ENCODE peak calls at places on chromosomes 5 and 9, in nine cellular contexts. One of them, this sample, is unnamed.

GRCh38 chr5:149580808-149581191 is 498 bp upstream of the ARHGEF37 start:
- DNase-seq in activated B cell treated with CpG ODN at 0.5 μM for 24 hours: no peak
- DNase-seq in osteocyte: no peak
- DNase-seq in AG04450: no peak
- DNase-seq in left ventricle myocardium inferior: no peak
- DNase-seq in fibroblast of lung: no peak
- DNase-seq in type B pancreatic cell: no peak
- DNase-seq in suprapubic skin: no peak
- DNase-seq in GM10248: no peak
- DNase-seq in this sample: no peak

GRCh38 chr5:122957457-122957856 is 79.1 kb downstream of the PPIC start:
- DNase-seq in activated B cell treated with CpG ODN at 0.5 μM for 24 hours: no peak
- DNase-seq in osteocyte: no peak
- DNase-seq in AG04450: no peak
- DNase-seq in left ventricle myocardium inferior: no peak
- DNase-seq in fibroblast of lung: no peak
- DNase-seq in type B pancreatic cell: no peak
- DNase-seq in suprapubic skin: no peak
- DNase-seq in GM10248: no peak
- DNase-seq in this sample: no peak

GRCh38 chr5:135452366-135453030 is 347 bp upstream of the TIFAB start:
- DNase-seq in activated B cell treated with CpG ODN at 0.5 μM for 24 hours: no peak
- DNase-seq in osteocyte: no peak
- DNase-seq in AG04450: no peak
- DNase-seq in left ventricle myocardium inferior: no peak
- DNase-seq in fibroblast of lung: no peak
- DNase-seq in type B pancreatic cell: no peak
- DNase-seq in suprapubic skin: peak; percentile 60
- DNase-seq in GM10248: no peak
- DNase-seq in this sample: no peak

GRCh38 chr5:173915310-173916005 is 27.3 kb downstream of the CPEB4 start:
- DNase-seq in activated B cell treated with CpG ODN at 0.5 μM for 24 hours: no peak
- DNase-seq in osteocyte: no peak
- DNase-seq in AG04450: no peak
- DNase-seq in left ventricle myocardium inferior: no peak
- DNase-seq in fibroblast of lung: no peak
- DNase-seq in type B pancreatic cell: no peak
- DNase-seq in suprapubic skin: no peak
- DNase-seq in GM10248: no peak
- DNase-seq in this sample: no peak

GRCh38 chr5:132020568-132021339 is 9.3 kb upstream of the ACSL6 start:
- DNase-seq in activated B cell treated with CpG ODN at 0.5 μM for 24 hours: no peak
- DNase-seq in osteocyte: no peak
- DNase-seq in AG04450: no peak
- DNase-seq in left ventricle myocardium inferior: no peak
- DNase-seq in fibroblast of lung: no peak
- DNase-seq in type B pancreatic cell: no peak
- DNase-seq in suprapubic skin: peak; percentile 54
- DNase-seq in GM10248: no peak
- DNase-seq in this sample: no peak

GRCh38 chr5:100877277-100877676 is 25.8 kb downstream of the ST8SIA4 start:
- DNase-seq in activated B cell treated with CpG ODN at 0.5 μM for 24 hours: no peak
- DNase-seq in osteocyte: no peak
- DNase-seq in AG04450: no peak
- DNase-seq in left ventricle myocardium inferior: no peak
- DNase-seq in fibroblast of lung: no peak
- DNase-seq in type B pancreatic cell: no peak
- DNase-seq in suprapubic skin: no peak
- DNase-seq in GM10248: no peak
- DNase-seq in this sample: no peak

GRCh38 chr9:131999692-132000551 is 79.7 kb downstream of the MED27 start:
- DNase-seq in activated B cell treated with CpG ODN at 0.5 μM for 24 hours: no peak
- DNase-seq in osteocyte: no peak
- DNase-seq in AG04450: peak; percentile 45
- DNase-seq in left ventricle myocardium inferior: no peak
- DNase-seq in fibroblast of lung: peak; percentile 68
- DNase-seq in type B pancreatic cell: no peak
- DNase-seq in suprapubic skin: no peak
- DNase-seq in GM10248: no peak
- DNase-seq in this sample: no peak

GRCh38 chr9:128729302-128729701 is 5.4 kb upstream of the ZDHHC12 start:
- DNase-seq in activated B cell treated with CpG ODN at 0.5 μM for 24 hours: no peak
- DNase-seq in osteocyte: no peak
- DNase-seq in AG04450: no peak
- DNase-seq in left ventricle myocardium inferior: no peak
- DNase-seq in fibroblast of lung: no peak
- DNase-seq in type B pancreatic cell: no peak
- DNase-seq in suprapubic skin: no peak
- DNase-seq in GM10248: no peak
- DNase-seq in this sample: no peak

GRCh38 chr5:68292316-68292715 is 76.8 kb downstream of the PIK3R1 start:
- DNase-seq in activated B cell treated with CpG ODN at 0.5 μM for 24 hours: no peak
- DNase-seq in osteocyte: no peak
- DNase-seq in AG04450: no peak
- DNase-seq in left ventricle myocardium inferior: no peak
- DNase-seq in fibroblast of lung: no peak
- DNase-seq in type B pancreatic cell: no peak
- DNase-seq in suprapubic skin: no peak
- DNase-seq in GM10248: no peak
- DNase-seq in this sample: no peak

GRCh38 chr5:89597878-89598277 is 714.9 kb upstream of the MEF2C start:
- DNase-seq in activated B cell treated with CpG ODN at 0.5 μM for 24 hours: no peak
- DNase-seq in osteocyte: no peak
- DNase-seq in AG04450: no peak
- DNase-seq in left ventricle myocardium inferior: no peak
- DNase-seq in fibroblast of lung: no peak
- DNase-seq in type B pancreatic cell: no peak
- DNase-seq in suprapubic skin: no peak
- DNase-seq in GM10248: no peak
- DNase-seq in this sample: no peak

GRCh38 chr5:154522284-154522683 is 44.3 kb upstream of the HAND1 start:
- DNase-seq in activated B cell treated with CpG ODN at 0.5 μM for 24 hours: no peak
- DNase-seq in osteocyte: no peak
- DNase-seq in AG04450: no peak
- DNase-seq in left ventricle myocardium inferior: no peak
- DNase-seq in fibroblast of lung: no peak
- DNase-seq in type B pancreatic cell: no peak
- DNase-seq in suprapubic skin: no peak
- DNase-seq in GM10248: no peak
- DNase-seq in this sample: no peak

GRCh38 chr5:98927242-98927987 is 1.4 kb downstream of the CHD1 start:
- DNase-seq in activated B cell treated with CpG ODN at 0.5 μM for 24 hours: no peak
- DNase-seq in osteocyte: no peak
- DNase-seq in AG04450: peak; percentile 36
- DNase-seq in left ventricle myocardium inferior: peak; percentile 22
- DNase-seq in fibroblast of lung: peak; percentile 64
- DNase-seq in type B pancreatic cell: no peak
- DNase-seq in suprapubic skin: no peak
- DNase-seq in GM10248: peak; percentile 61
- DNase-seq in this sample: no peak

GRCh38 chr9:76677481-76678055 is 86.7 kb upstream of the PCA3 start:
- DNase-seq in activated B cell treated with CpG ODN at 0.5 μM for 24 hours: no peak
- DNase-seq in osteocyte: no peak
- DNase-seq in AG04450: no peak
- DNase-seq in left ventricle myocardium inferior: no peak
- DNase-seq in fibroblast of lung: no peak
- DNase-seq in type B pancreatic cell: no peak
- DNase-seq in suprapubic skin: no peak
- DNase-seq in GM10248: no peak
- DNase-seq in this sample: no peak

GRCh38 chr9:89992326-89993208 is 387.8 kb downstream of the GADD45G start:
- DNase-seq in activated B cell treated with CpG ODN at 0.5 μM for 24 hours: no peak
- DNase-seq in osteocyte: no peak
- DNase-seq in AG04450: no peak
- DNase-seq in left ventricle myocardium inferior: no peak
- DNase-seq in fibroblast of lung: no peak
- DNase-seq in type B pancreatic cell: no peak
- DNase-seq in suprapubic skin: no peak
- DNase-seq in GM10248: no peak
- DNase-seq in this sample: no peak

GRCh38 chr9:33750307-33750838 is 45.0 kb upstream of the PRSS3 start:
- DNase-seq in activated B cell treated with CpG ODN at 0.5 μM for 24 hours: no peak
- DNase-seq in osteocyte: no peak
- DNase-seq in AG04450: no peak
- DNase-seq in left ventricle myocardium inferior: no peak
- DNase-seq in fibroblast of lung: no peak
- DNase-seq in type B pancreatic cell: no peak
- DNase-seq in suprapubic skin: no peak
- DNase-seq in GM10248: no peak
- DNase-seq in this sample: no peak

GRCh38 chr9:104863180-104863883 is 64.6 kb downstream of the ABCA1 start:
- DNase-seq in activated B cell treated with CpG ODN at 0.5 μM for 24 hours: no peak
- DNase-seq in osteocyte: no peak
- DNase-seq in AG04450: peak; percentile 78
- DNase-seq in left ventricle myocardium inferior: no peak
- DNase-seq in fibroblast of lung: peak; percentile 85
- DNase-seq in type B pancreatic cell: no peak
- DNase-seq in suprapubic skin: no peak
- DNase-seq in GM10248: peak; percentile 65
- DNase-seq in this sample: no peak

GRCh38 chr9:136857166-136857565 is 5.0 kb downstream of the MAMDC4 start:
- DNase-seq in activated B cell treated with CpG ODN at 0.5 μM for 24 hours: no peak
- DNase-seq in osteocyte: no peak
- DNase-seq in AG04450: no peak
- DNase-seq in left ventricle myocardium inferior: peak; percentile 12
- DNase-seq in fibroblast of lung: no peak
- DNase-seq in type B pancreatic cell: no peak
- DNase-seq in suprapubic skin: no peak
- DNase-seq in GM10248: no peak
- DNase-seq in this sample: no peak

DNA sequence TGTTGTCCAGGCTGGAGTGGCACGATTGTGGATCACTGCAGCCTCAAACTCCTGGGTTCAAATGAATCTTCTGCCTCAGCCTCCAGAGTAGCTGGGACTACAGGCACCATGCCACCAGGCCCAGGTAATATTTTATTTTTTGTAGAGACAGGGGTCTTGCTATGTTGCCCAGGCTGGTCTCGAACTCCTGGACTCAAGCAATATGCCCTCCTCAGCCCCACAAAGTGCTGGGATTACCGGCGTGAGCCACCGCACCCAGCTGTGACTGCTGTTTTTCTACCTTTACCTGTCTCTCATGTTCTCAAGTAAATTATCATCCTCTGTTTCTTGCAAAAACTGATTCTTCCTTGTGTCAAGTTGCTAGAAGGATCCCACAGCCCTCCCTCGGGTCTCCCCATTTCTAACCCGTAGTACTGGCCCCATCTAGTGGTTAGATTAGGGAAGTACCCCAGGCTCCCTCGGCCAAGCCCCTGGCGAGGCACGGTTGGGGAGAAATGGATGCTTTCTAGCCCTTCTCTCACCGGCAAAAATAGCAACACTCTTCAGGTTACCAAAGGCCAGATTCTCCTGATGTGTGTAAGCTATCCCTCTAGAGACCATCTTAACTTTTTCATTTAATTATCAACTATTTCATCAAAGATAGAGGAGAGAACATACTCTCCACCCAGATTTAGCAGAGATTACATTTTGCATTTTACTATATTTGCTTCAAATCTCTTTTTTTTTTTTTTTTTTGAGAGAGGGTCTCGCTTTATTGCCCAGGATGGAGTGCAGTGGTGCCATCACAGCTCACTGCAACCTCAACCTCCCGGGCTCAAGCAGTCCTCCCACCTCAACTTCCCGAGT is 19.2 kb upstream of the TOR1B start:
- DNase-seq in activated B cell treated with CpG ODN at 0.5 μM for 24 hours: peak; percentile 46
- DNase-seq in osteocyte: peak; percentile 89
- DNase-seq in AG04450: peak; percentile 57
- DNase-seq in left ventricle myocardium inferior: peak; percentile 36
- DNase-seq in fibroblast of lung: peak; percentile 85
- DNase-seq in type B pancreatic cell: peak; percentile 80
- DNase-seq in suprapubic skin: peak; percentile 90
- DNase-seq in GM10248: peak; percentile 88
- DNase-seq in this sample: peak; percentile 58
- TF ChIP-seq CTCF in activated B cell treated with CpG ODN at 0.5 μM for 24 hours: peak; percentile 74
- TF ChIP-seq CTCF in osteocyte: peak; percentile 93
- TF ChIP-seq CTCF in AG04450: peak; percentile 97
- TF ChIP-seq CTCF in left ventricle myocardium inferior: peak; percentile 94
- TF ChIP-seq CTCF in fibroblast of lung: peak; percentile 95
- TF ChIP-seq CTCF in type B pancreatic cell: peak; percentile 97
- TF ChIP-seq CTCF in suprapubic skin: peak; percentile 86
- TF ChIP-seq CTCF in GM10248: peak; percentile 70
- TF ChIP-seq CTCF in this sample: peak; percentile 80

DNA sequence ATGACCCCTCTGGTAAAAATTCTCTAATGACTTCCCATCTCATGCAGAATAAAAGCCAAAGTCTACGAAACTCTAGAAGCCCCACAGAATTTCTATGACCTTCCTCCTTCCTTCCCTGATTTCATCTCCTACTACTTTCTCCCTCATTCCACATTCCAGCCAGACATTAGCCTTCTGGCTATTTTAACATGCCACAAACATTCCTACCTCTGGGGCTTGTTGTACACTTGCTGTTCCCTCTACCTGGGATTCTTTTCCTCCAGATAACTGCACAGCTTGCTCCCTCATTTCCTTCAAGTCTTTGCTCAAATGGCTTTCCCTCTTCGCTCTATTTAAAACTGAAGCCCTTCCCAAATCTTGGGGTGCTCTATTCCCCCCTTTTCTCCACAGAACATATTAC is 60.1 kb downstream of the FBXW11 start:
- DNase-seq in activated B cell treated with CpG ODN at 0.5 μM for 24 hours: no peak
- DNase-seq in osteocyte: no peak
- DNase-seq in AG04450: no peak
- DNase-seq in left ventricle myocardium inferior: no peak
- DNase-seq in fibroblast of lung: no peak
- DNase-seq in type B pancreatic cell: no peak
- DNase-seq in suprapubic skin: no peak
- DNase-seq in GM10248: no peak
- DNase-seq in this sample: no peak
- TF ChIP-seq CTCF in activated B cell treated with CpG ODN at 0.5 μM for 24 hours: no peak
- TF ChIP-seq CTCF in osteocyte: no peak
- TF ChIP-seq CTCF in AG04450: peak; percentile 12
- TF ChIP-seq CTCF in left ventricle myocardium inferior: no peak
- TF ChIP-seq CTCF in fibroblast of lung: no peak
- TF ChIP-seq CTCF in type B pancreatic cell: peak; percentile 25
- TF ChIP-seq CTCF in suprapubic skin: no peak
- TF ChIP-seq CTCF in GM10248: no peak
- TF ChIP-seq CTCF in this sample: no peak

GRCh38 chr9:75333624-75334023 is 245.3 kb downstream of the OSTF1 start:
- DNase-seq in activated B cell treated with CpG ODN at 0.5 μM for 24 hours: no peak
- DNase-seq in osteocyte: no peak
- DNase-seq in AG04450: no peak
- DNase-seq in left ventricle myocardium inferior: no peak
- DNase-seq in fibroblast of lung: no peak
- DNase-seq in type B pancreatic cell: no peak
- DNase-seq in suprapubic skin: no peak
- DNase-seq in GM10248: no peak
- DNase-seq in this sample: no peak
- TF ChIP-seq CTCF in activated B cell treated with CpG ODN at 0.5 μM for 24 hours: no peak
- TF ChIP-seq CTCF in osteocyte: peak; percentile 60
- TF ChIP-seq CTCF in AG04450: no peak
- TF ChIP-seq CTCF in left ventricle myocardium inferior: peak; percentile 62
- TF ChIP-seq CTCF in fibroblast of lung: no peak
- TF ChIP-seq CTCF in type B pancreatic cell: peak; percentile 63
- TF ChIP-seq CTCF in suprapubic skin: no peak
- TF ChIP-seq CTCF in GM10248: no peak
- TF ChIP-seq CTCF in this sample: peak; percentile 22

GRCh38 chr5:139693676-139694364 is 45.7 kb downstream of the CXXC5 start:
- DNase-seq in activated B cell treated with CpG ODN at 0.5 μM for 24 hours: no peak
- DNase-seq in osteocyte: no peak
- DNase-seq in AG04450: no peak
- DNase-seq in left ventricle myocardium inferior: no peak
- DNase-seq in fibroblast of lung: no peak
- DNase-seq in type B pancreatic cell: no peak
- DNase-seq in suprapubic skin: no peak
- DNase-seq in GM10248: no peak
- DNase-seq in this sample: no peak
- TF ChIP-seq CTCF in activated B cell treated with CpG ODN at 0.5 μM for 24 hours: no peak
- TF ChIP-seq CTCF in osteocyte: peak; percentile 6
- TF ChIP-seq CTCF in AG04450: no peak
- TF ChIP-seq CTCF in left ventricle myocardium inferior: no peak
- TF ChIP-seq CTCF in fibroblast of lung: no peak
- TF ChIP-seq CTCF in type B pancreatic cell: no peak
- TF ChIP-seq CTCF in suprapubic skin: no peak
- TF ChIP-seq CTCF in GM10248: no peak
- TF ChIP-seq CTCF in this sample: no peak